ENCODE peak calls at places on chromosomes 12 and 14, in ten cellular contexts. One of them, this sample, is unnamed.

GRCh38 chr12:15154108-15154507 is 67.1 kb downstream of the RERG start:
- DNase-seq in T-helper 9 cell: no peak
- DNase-seq in NCI-H1092 treated with DMSO at 0.1 percent for 48 hours: no peak
- DNase-seq in EL: no peak
- DNase-seq in GM13976: no peak
- DNase-seq in activated T-helper 1 cell treated with anti-CD3 and anti-CD28 coated beads, Interleukin-12 subunit alpha, Interleukin-12 subunit beta, Interleukin-2, Interleukin-4 antibody, amounts not matched to agents 30 ng/mL and 10 ng/mL and 1 ng/mL, durations not matched to agents 14 hours and 24 hours and 36 hours: no peak
- DNase-seq in effector CD8-positive, alpha-beta T cell: no peak
- DNase-seq in globus pallidus: no peak
- DNase-seq in HuH-7.5: no peak
- DNase-seq in mesenchymal stem cell: no peak
- DNase-seq in this sample: no peak

GRCh38 chr12:112164326-112164660 is 38.9 kb downstream of the TRAFD1 start:
- DNase-seq in T-helper 9 cell: no peak
- DNase-seq in NCI-H1092 treated with DMSO at 0.1 percent for 48 hours: no peak
- DNase-seq in EL: no peak
- DNase-seq in GM13976: no peak
- DNase-seq in activated T-helper 1 cell treated with anti-CD3 and anti-CD28 coated beads, Interleukin-12 subunit alpha, Interleukin-12 subunit beta, Interleukin-2, Interleukin-4 antibody, amounts not matched to agents 30 ng/mL and 10 ng/mL and 1 ng/mL, durations not matched to agents 14 hours and 24 hours and 36 hours: no peak
- DNase-seq in effector CD8-positive, alpha-beta T cell: no peak
- DNase-seq in globus pallidus: no peak
- DNase-seq in HuH-7.5: no peak
- DNase-seq in mesenchymal stem cell: no peak
- DNase-seq in this sample: no peak

GRCh38 chr12:23098110-23099049 is 473.4 kb downstream of the ETNK1 start:
- DNase-seq in T-helper 9 cell: no peak
- DNase-seq in NCI-H1092 treated with DMSO at 0.1 percent for 48 hours: peak; percentile 20
- DNase-seq in EL: no peak
- DNase-seq in GM13976: no peak
- DNase-seq in activated T-helper 1 cell treated with anti-CD3 and anti-CD28 coated beads, Interleukin-12 subunit alpha, Interleukin-12 subunit beta, Interleukin-2, Interleukin-4 antibody, amounts not matched to agents 30 ng/mL and 10 ng/mL and 1 ng/mL, durations not matched to agents 14 hours and 24 hours and 36 hours: no peak
- DNase-seq in effector CD8-positive, alpha-beta T cell: no peak
- DNase-seq in globus pallidus: no peak
- DNase-seq in HuH-7.5: no peak
- DNase-seq in mesenchymal stem cell: no peak
- DNase-seq in this sample: no peak

GRCh38 chr12:1523558-1524050 is 70.8 kb downstream of the FBXL14 start:
- DNase-seq in T-helper 9 cell: no peak
- DNase-seq in NCI-H1092 treated with DMSO at 0.1 percent for 48 hours: no peak
- DNase-seq in EL: no peak
- DNase-seq in GM13976: no peak
- DNase-seq in activated T-helper 1 cell treated with anti-CD3 and anti-CD28 coated beads, Interleukin-12 subunit alpha, Interleukin-12 subunit beta, Interleukin-2, Interleukin-4 antibody, amounts not matched to agents 30 ng/mL and 10 ng/mL and 1 ng/mL, durations not matched to agents 14 hours and 24 hours and 36 hours: no peak
- DNase-seq in effector CD8-positive, alpha-beta T cell: no peak
- DNase-seq in globus pallidus: no peak
- DNase-seq in HuH-7.5: no peak
- DNase-seq in mesenchymal stem cell: no peak
- DNase-seq in this sample: no peak

GRCh38 chr12:6963741-6964446 is 6.6 kb downstream of the PHB2 start:
- DNase-seq in T-helper 9 cell: no peak
- DNase-seq in NCI-H1092 treated with DMSO at 0.1 percent for 48 hours: no peak
- DNase-seq in EL: no peak
- DNase-seq in GM13976: no peak
- DNase-seq in activated T-helper 1 cell treated with anti-CD3 and anti-CD28 coated beads, Interleukin-12 subunit alpha, Interleukin-12 subunit beta, Interleukin-2, Interleukin-4 antibody, amounts not matched to agents 30 ng/mL and 10 ng/mL and 1 ng/mL, durations not matched to agents 14 hours and 24 hours and 36 hours: no peak
- DNase-seq in effector CD8-positive, alpha-beta T cell: no peak
- DNase-seq in globus pallidus: no peak
- DNase-seq in HuH-7.5: no peak
- DNase-seq in mesenchymal stem cell: no peak
- DNase-seq in this sample: no peak

GRCh38 chr12:65685514-65685913 is 138.8 kb upstream of the HMGA2 start:
- DNase-seq in T-helper 9 cell: no peak
- DNase-seq in NCI-H1092 treated with DMSO at 0.1 percent for 48 hours: no peak
- DNase-seq in EL: peak; percentile 63
- DNase-seq in GM13976: peak; percentile 11
- DNase-seq in activated T-helper 1 cell treated with anti-CD3 and anti-CD28 coated beads, Interleukin-12 subunit alpha, Interleukin-12 subunit beta, Interleukin-2, Interleukin-4 antibody, amounts not matched to agents 30 ng/mL and 10 ng/mL and 1 ng/mL, durations not matched to agents 14 hours and 24 hours and 36 hours: no peak
- DNase-seq in effector CD8-positive, alpha-beta T cell: no peak
- DNase-seq in globus pallidus: peak; percentile 2
- DNase-seq in HuH-7.5: no peak
- DNase-seq in mesenchymal stem cell: peak; percentile 40
- DNase-seq in this sample: no peak

GRCh38 chr14:63269561-63270225 is 49.0 kb downstream of the GPHB5 start:
- DNase-seq in T-helper 9 cell: no peak
- DNase-seq in NCI-H1092 treated with DMSO at 0.1 percent for 48 hours: no peak
- DNase-seq in EL: no peak
- DNase-seq in GM13976: no peak
- DNase-seq in activated T-helper 1 cell treated with anti-CD3 and anti-CD28 coated beads, Interleukin-12 subunit alpha, Interleukin-12 subunit beta, Interleukin-2, Interleukin-4 antibody, amounts not matched to agents 30 ng/mL and 10 ng/mL and 1 ng/mL, durations not matched to agents 14 hours and 24 hours and 36 hours: no peak
- DNase-seq in effector CD8-positive, alpha-beta T cell: no peak
- DNase-seq in globus pallidus: no peak
- DNase-seq in HuH-7.5: no peak
- DNase-seq in mesenchymal stem cell: no peak
- DNase-seq in this sample: no peak

GRCh38 chr12:117603316-117604113 is 242.1 kb upstream of the NOS1 start:
- DNase-seq in T-helper 9 cell: no peak
- DNase-seq in NCI-H1092 treated with DMSO at 0.1 percent for 48 hours: no peak
- DNase-seq in EL: no peak
- DNase-seq in GM13976: no peak
- DNase-seq in activated T-helper 1 cell treated with anti-CD3 and anti-CD28 coated beads, Interleukin-12 subunit alpha, Interleukin-12 subunit beta, Interleukin-2, Interleukin-4 antibody, amounts not matched to agents 30 ng/mL and 10 ng/mL and 1 ng/mL, durations not matched to agents 14 hours and 24 hours and 36 hours: no peak
- DNase-seq in effector CD8-positive, alpha-beta T cell: no peak
- DNase-seq in globus pallidus: no peak
- DNase-seq in HuH-7.5: no peak
- DNase-seq in mesenchymal stem cell: no peak
- DNase-seq in this sample: no peak

GRCh38 chr14:73935666-73936065 is 14.2 kb downstream of the FAM161B start:
- DNase-seq in T-helper 9 cell: no peak
- DNase-seq in NCI-H1092 treated with DMSO at 0.1 percent for 48 hours: no peak
- DNase-seq in EL: no peak
- DNase-seq in GM13976: no peak
- DNase-seq in activated T-helper 1 cell treated with anti-CD3 and anti-CD28 coated beads, Interleukin-12 subunit alpha, Interleukin-12 subunit beta, Interleukin-2, Interleukin-4 antibody, amounts not matched to agents 30 ng/mL and 10 ng/mL and 1 ng/mL, durations not matched to agents 14 hours and 24 hours and 36 hours: no peak
- DNase-seq in effector CD8-positive, alpha-beta T cell: no peak
- DNase-seq in globus pallidus: no peak
- DNase-seq in HuH-7.5: peak; percentile 19
- DNase-seq in mesenchymal stem cell: peak; percentile 18
- DNase-seq in this sample: no peak

GRCh38 chr12:117590999-117591398 is 229.6 kb upstream of the NOS1 start:
- DNase-seq in T-helper 9 cell: no peak
- DNase-seq in NCI-H1092 treated with DMSO at 0.1 percent for 48 hours: no peak
- DNase-seq in EL: no peak
- DNase-seq in GM13976: no peak
- DNase-seq in activated T-helper 1 cell treated with anti-CD3 and anti-CD28 coated beads, Interleukin-12 subunit alpha, Interleukin-12 subunit beta, Interleukin-2, Interleukin-4 antibody, amounts not matched to agents 30 ng/mL and 10 ng/mL and 1 ng/mL, durations not matched to agents 14 hours and 24 hours and 36 hours: no peak
- DNase-seq in effector CD8-positive, alpha-beta T cell: no peak
- DNase-seq in globus pallidus: no peak
- DNase-seq in HuH-7.5: no peak
- DNase-seq in mesenchymal stem cell: no peak
- DNase-seq in this sample: no peak

GRCh38 chr14:20302042-20302761 is 3.5 kb downstream of the TTC5 start:
- DNase-seq in T-helper 9 cell: no peak
- DNase-seq in NCI-H1092 treated with DMSO at 0.1 percent for 48 hours: no peak
- DNase-seq in EL: peak; percentile 49
- DNase-seq in GM13976: no peak
- DNase-seq in activated T-helper 1 cell treated with anti-CD3 and anti-CD28 coated beads, Interleukin-12 subunit alpha, Interleukin-12 subunit beta, Interleukin-2, Interleukin-4 antibody, amounts not matched to agents 30 ng/mL and 10 ng/mL and 1 ng/mL, durations not matched to agents 14 hours and 24 hours and 36 hours: no peak
- DNase-seq in effector CD8-positive, alpha-beta T cell: no peak
- DNase-seq in globus pallidus: no peak
- DNase-seq in HuH-7.5: no peak
- DNase-seq in mesenchymal stem cell: peak; percentile 50
- DNase-seq in this sample: no peak

GRCh38 chr12:21818627-21819026 is 44.1 kb upstream of the KCNJ8 start:
- DNase-seq in T-helper 9 cell: no peak
- DNase-seq in NCI-H1092 treated with DMSO at 0.1 percent for 48 hours: no peak
- DNase-seq in EL: peak; percentile 6
- DNase-seq in GM13976: no peak
- DNase-seq in activated T-helper 1 cell treated with anti-CD3 and anti-CD28 coated beads, Interleukin-12 subunit alpha, Interleukin-12 subunit beta, Interleukin-2, Interleukin-4 antibody, amounts not matched to agents 30 ng/mL and 10 ng/mL and 1 ng/mL, durations not matched to agents 14 hours and 24 hours and 36 hours: no peak
- DNase-seq in effector CD8-positive, alpha-beta T cell: no peak
- DNase-seq in globus pallidus: no peak
- DNase-seq in HuH-7.5: no peak
- DNase-seq in mesenchymal stem cell: no peak
- DNase-seq in this sample: no peak

GRCh38 chr14:50340945-50341344 is 28.8 kb downstream of the DMAC2L start:
- DNase-seq in T-helper 9 cell: no peak
- DNase-seq in NCI-H1092 treated with DMSO at 0.1 percent for 48 hours: no peak
- DNase-seq in EL: no peak
- DNase-seq in GM13976: no peak
- DNase-seq in activated T-helper 1 cell treated with anti-CD3 and anti-CD28 coated beads, Interleukin-12 subunit alpha, Interleukin-12 subunit beta, Interleukin-2, Interleukin-4 antibody, amounts not matched to agents 30 ng/mL and 10 ng/mL and 1 ng/mL, durations not matched to agents 14 hours and 24 hours and 36 hours: no peak
- DNase-seq in effector CD8-positive, alpha-beta T cell: no peak
- DNase-seq in globus pallidus: no peak
- DNase-seq in HuH-7.5: no peak
- DNase-seq in mesenchymal stem cell: no peak
- DNase-seq in this sample: no peak

GRCh38 chr12:128314611-128315010 is 47.6 kb downstream of the TMEM132C start:
- DNase-seq in T-helper 9 cell: no peak
- DNase-seq in NCI-H1092 treated with DMSO at 0.1 percent for 48 hours: no peak
- DNase-seq in EL: no peak
- DNase-seq in GM13976: no peak
- DNase-seq in activated T-helper 1 cell treated with anti-CD3 and anti-CD28 coated beads, Interleukin-12 subunit alpha, Interleukin-12 subunit beta, Interleukin-2, Interleukin-4 antibody, amounts not matched to agents 30 ng/mL and 10 ng/mL and 1 ng/mL, durations not matched to agents 14 hours and 24 hours and 36 hours: no peak
- DNase-seq in effector CD8-positive, alpha-beta T cell: no peak
- DNase-seq in globus pallidus: peak; percentile 80
- DNase-seq in HuH-7.5: no peak
- DNase-seq in mesenchymal stem cell: no peak
- DNase-seq in this sample: no peak

GRCh38 chr14:103597623-103598372 is 31.2 kb upstream of the KLC1 start:
- DNase-seq in T-helper 9 cell: no peak
- DNase-seq in NCI-H1092 treated with DMSO at 0.1 percent for 48 hours: no peak
- DNase-seq in EL: peak; percentile 91
- DNase-seq in GM13976: no peak
- DNase-seq in activated T-helper 1 cell treated with anti-CD3 and anti-CD28 coated beads, Interleukin-12 subunit alpha, Interleukin-12 subunit beta, Interleukin-2, Interleukin-4 antibody, amounts not matched to agents 30 ng/mL and 10 ng/mL and 1 ng/mL, durations not matched to agents 14 hours and 24 hours and 36 hours: no peak
- DNase-seq in effector CD8-positive, alpha-beta T cell: no peak
- DNase-seq in globus pallidus: no peak
- DNase-seq in HuH-7.5: no peak
- DNase-seq in mesenchymal stem cell: peak; percentile 87
- DNase-seq in this sample: no peak

GRCh38 chr12:52992699-52993557 is 13.3 kb upstream of the EIF4B start:
- DNase-seq in T-helper 9 cell: no peak
- DNase-seq in NCI-H1092 treated with DMSO at 0.1 percent for 48 hours: no peak
- DNase-seq in EL: peak; percentile 71
- DNase-seq in GM13976: no peak
- DNase-seq in activated T-helper 1 cell treated with anti-CD3 and anti-CD28 coated beads, Interleukin-12 subunit alpha, Interleukin-12 subunit beta, Interleukin-2, Interleukin-4 antibody, amounts not matched to agents 30 ng/mL and 10 ng/mL and 1 ng/mL, durations not matched to agents 14 hours and 24 hours and 36 hours: no peak
- DNase-seq in effector CD8-positive, alpha-beta T cell: no peak
- DNase-seq in globus pallidus: no peak
- DNase-seq in HuH-7.5: no peak
- DNase-seq in mesenchymal stem cell: peak; percentile 54
- DNase-seq in this sample: no peak

GRCh38 chr12:26651566-26652188 is 181.3 kb downstream of the ITPR2 start:
- DNase-seq in T-helper 9 cell: peak; percentile 3
- DNase-seq in NCI-H1092 treated with DMSO at 0.1 percent for 48 hours: peak; percentile 21
- DNase-seq in EL: peak; percentile 72
- DNase-seq in GM13976: peak; percentile 47
- DNase-seq in activated T-helper 1 cell treated with anti-CD3 and anti-CD28 coated beads, Interleukin-12 subunit alpha, Interleukin-12 subunit beta, Interleukin-2, Interleukin-4 antibody, amounts not matched to agents 30 ng/mL and 10 ng/mL and 1 ng/mL, durations not matched to agents 14 hours and 24 hours and 36 hours: peak; percentile 14
- DNase-seq in effector CD8-positive, alpha-beta T cell: no peak
- DNase-seq in globus pallidus: peak; percentile 81
- DNase-seq in HuH-7.5: peak; percentile 68
- DNase-seq in mesenchymal stem cell: peak; percentile 79
- DNase-seq in this sample: peak; percentile 2

GRCh38 chr12:3432176-3432742 is 58.7 kb upstream of the PRMT8 start:
- DNase-seq in T-helper 9 cell: no peak
- DNase-seq in NCI-H1092 treated with DMSO at 0.1 percent for 48 hours: no peak
- DNase-seq in EL: peak; percentile 7
- DNase-seq in GM13976: no peak
- DNase-seq in activated T-helper 1 cell treated with anti-CD3 and anti-CD28 coated beads, Interleukin-12 subunit alpha, Interleukin-12 subunit beta, Interleukin-2, Interleukin-4 antibody, amounts not matched to agents 30 ng/mL and 10 ng/mL and 1 ng/mL, durations not matched to agents 14 hours and 24 hours and 36 hours: no peak
- DNase-seq in effector CD8-positive, alpha-beta T cell: no peak
- DNase-seq in globus pallidus: no peak
- DNase-seq in HuH-7.5: no peak
- DNase-seq in mesenchymal stem cell: no peak
- DNase-seq in this sample: no peak

GRCh38 chr12:115709410-115710065 is 568.0 kb downstream of the MED13L start:
- DNase-seq in T-helper 9 cell: no peak
- DNase-seq in NCI-H1092 treated with DMSO at 0.1 percent for 48 hours: peak; percentile 82
- DNase-seq in EL: no peak
- DNase-seq in GM13976: no peak
- DNase-seq in activated T-helper 1 cell treated with anti-CD3 and anti-CD28 coated beads, Interleukin-12 subunit alpha, Interleukin-12 subunit beta, Interleukin-2, Interleukin-4 antibody, amounts not matched to agents 30 ng/mL and 10 ng/mL and 1 ng/mL, durations not matched to agents 14 hours and 24 hours and 36 hours: no peak
- DNase-seq in effector CD8-positive, alpha-beta T cell: no peak
- DNase-seq in globus pallidus: no peak
- DNase-seq in HuH-7.5: no peak
- DNase-seq in mesenchymal stem cell: no peak
- DNase-seq in this sample: no peak

GRCh38 chr12:32454866-32455265 is 55.5 kb downstream of the FGD4 start:
- DNase-seq in T-helper 9 cell: no peak
- DNase-seq in NCI-H1092 treated with DMSO at 0.1 percent for 48 hours: no peak
- DNase-seq in EL: no peak
- DNase-seq in GM13976: no peak
- DNase-seq in activated T-helper 1 cell treated with anti-CD3 and anti-CD28 coated beads, Interleukin-12 subunit alpha, Interleukin-12 subunit beta, Interleukin-2, Interleukin-4 antibody, amounts not matched to agents 30 ng/mL and 10 ng/mL and 1 ng/mL, durations not matched to agents 14 hours and 24 hours and 36 hours: no peak
- DNase-seq in effector CD8-positive, alpha-beta T cell: no peak
- DNase-seq in globus pallidus: no peak
- DNase-seq in HuH-7.5: no peak
- DNase-seq in mesenchymal stem cell: peak; percentile 9
- DNase-seq in this sample: no peak

GRCh38 chr12:24499151-24500146 is 449.5 kb downstream of the BCAT1 start:
- DNase-seq in T-helper 9 cell: no peak
- DNase-seq in NCI-H1092 treated with DMSO at 0.1 percent for 48 hours: no peak
- DNase-seq in EL: peak; percentile 57
- DNase-seq in GM13976: no peak
- DNase-seq in activated T-helper 1 cell treated with anti-CD3 and anti-CD28 coated beads, Interleukin-12 subunit alpha, Interleukin-12 subunit beta, Interleukin-2, Interleukin-4 antibody, amounts not matched to agents 30 ng/mL and 10 ng/mL and 1 ng/mL, durations not matched to agents 14 hours and 24 hours and 36 hours: no peak
- DNase-seq in effector CD8-positive, alpha-beta T cell: no peak
- DNase-seq in globus pallidus: no peak
- DNase-seq in HuH-7.5: no peak
- DNase-seq in mesenchymal stem cell: peak; percentile 75
- DNase-seq in this sample: no peak

GRCh38 chr14:59333668-59334067 is 131.5 kb downstream of the GPR135 start:
- DNase-seq in T-helper 9 cell: no peak
- DNase-seq in NCI-H1092 treated with DMSO at 0.1 percent for 48 hours: no peak
- DNase-seq in EL: peak; percentile 73
- DNase-seq in GM13976: no peak
- DNase-seq in activated T-helper 1 cell treated with anti-CD3 and anti-CD28 coated beads, Interleukin-12 subunit alpha, Interleukin-12 subunit beta, Interleukin-2, Interleukin-4 antibody, amounts not matched to agents 30 ng/mL and 10 ng/mL and 1 ng/mL, durations not matched to agents 14 hours and 24 hours and 36 hours: no peak
- DNase-seq in effector CD8-positive, alpha-beta T cell: no peak
- DNase-seq in globus pallidus: peak; percentile 33
- DNase-seq in HuH-7.5: peak; percentile 26
- DNase-seq in mesenchymal stem cell: peak; percentile 98
- DNase-seq in this sample: no peak

GRCh38 chr14:77105118-77105517 is 7.1 kb downstream of the CIPC start:
- DNase-seq in T-helper 9 cell: no peak
- DNase-seq in NCI-H1092 treated with DMSO at 0.1 percent for 48 hours: peak; percentile 47
- DNase-seq in EL: no peak
- DNase-seq in GM13976: no peak
- DNase-seq in activated T-helper 1 cell treated with anti-CD3 and anti-CD28 coated beads, Interleukin-12 subunit alpha, Interleukin-12 subunit beta, Interleukin-2, Interleukin-4 antibody, amounts not matched to agents 30 ng/mL and 10 ng/mL and 1 ng/mL, durations not matched to agents 14 hours and 24 hours and 36 hours: no peak
- DNase-seq in effector CD8-positive, alpha-beta T cell: no peak
- DNase-seq in globus pallidus: peak; percentile 96
- DNase-seq in HuH-7.5: no peak
- DNase-seq in mesenchymal stem cell: no peak
- DNase-seq in this sample: no peak

GRCh38 chr14:33914676-33915516 is 36.0 kb downstream of the EGLN3 start:
- DNase-seq in T-helper 9 cell: no peak
- DNase-seq in NCI-H1092 treated with DMSO at 0.1 percent for 48 hours: no peak
- DNase-seq in EL: peak; percentile 55
- DNase-seq in GM13976: no peak
- DNase-seq in activated T-helper 1 cell treated with anti-CD3 and anti-CD28 coated beads, Interleukin-12 subunit alpha, Interleukin-12 subunit beta, Interleukin-2, Interleukin-4 antibody, amounts not matched to agents 30 ng/mL and 10 ng/mL and 1 ng/mL, durations not matched to agents 14 hours and 24 hours and 36 hours: no peak
- DNase-seq in effector CD8-positive, alpha-beta T cell: no peak
- DNase-seq in globus pallidus: no peak
- DNase-seq in HuH-7.5: no peak
- DNase-seq in mesenchymal stem cell: peak; percentile 85
- DNase-seq in this sample: no peak

GRCh38 chr12:71135812-71136176 is 22.0 kb downstream of the TSPAN8 start:
- DNase-seq in T-helper 9 cell: no peak
- DNase-seq in NCI-H1092 treated with DMSO at 0.1 percent for 48 hours: no peak
- DNase-seq in EL: no peak
- DNase-seq in GM13976: no peak
- DNase-seq in activated T-helper 1 cell treated with anti-CD3 and anti-CD28 coated beads, Interleukin-12 subunit alpha, Interleukin-12 subunit beta, Interleukin-2, Interleukin-4 antibody, amounts not matched to agents 30 ng/mL and 10 ng/mL and 1 ng/mL, durations not matched to agents 14 hours and 24 hours and 36 hours: no peak
- DNase-seq in effector CD8-positive, alpha-beta T cell: no peak
- DNase-seq in globus pallidus: no peak
- DNase-seq in HuH-7.5: no peak
- DNase-seq in mesenchymal stem cell: no peak
- DNase-seq in this sample: no peak

GRCh38 chr12:41368006-41368405 is 179.9 kb downstream of the PDZRN4 start:
- DNase-seq in T-helper 9 cell: no peak
- DNase-seq in NCI-H1092 treated with DMSO at 0.1 percent for 48 hours: no peak
- DNase-seq in EL: peak; percentile 10
- DNase-seq in GM13976: no peak
- DNase-seq in activated T-helper 1 cell treated with anti-CD3 and anti-CD28 coated beads, Interleukin-12 subunit alpha, Interleukin-12 subunit beta, Interleukin-2, Interleukin-4 antibody, amounts not matched to agents 30 ng/mL and 10 ng/mL and 1 ng/mL, durations not matched to agents 14 hours and 24 hours and 36 hours: no peak
- DNase-seq in effector CD8-positive, alpha-beta T cell: no peak
- DNase-seq in globus pallidus: no peak
- DNase-seq in HuH-7.5: no peak
- DNase-seq in mesenchymal stem cell: no peak
- DNase-seq in this sample: no peak

GRCh38 chr14:89405712-89406111 is 11.3 kb downstream of the FOXN3 start:
- DNase-seq in T-helper 9 cell: no peak
- DNase-seq in NCI-H1092 treated with DMSO at 0.1 percent for 48 hours: no peak
- DNase-seq in EL: no peak
- DNase-seq in GM13976: no peak
- DNase-seq in activated T-helper 1 cell treated with anti-CD3 and anti-CD28 coated beads, Interleukin-12 subunit alpha, Interleukin-12 subunit beta, Interleukin-2, Interleukin-4 antibody, amounts not matched to agents 30 ng/mL and 10 ng/mL and 1 ng/mL, durations not matched to agents 14 hours and 24 hours and 36 hours: no peak
- DNase-seq in effector CD8-positive, alpha-beta T cell: no peak
- DNase-seq in globus pallidus: no peak
- DNase-seq in HuH-7.5: no peak
- DNase-seq in mesenchymal stem cell: no peak
- DNase-seq in this sample: no peak

GRCh38 chr12:62660763-62661162 is 194.1 kb downstream of the MON2 start:
- DNase-seq in T-helper 9 cell: no peak
- DNase-seq in NCI-H1092 treated with DMSO at 0.1 percent for 48 hours: no peak
- DNase-seq in EL: peak; percentile 85
- DNase-seq in GM13976: no peak
- DNase-seq in activated T-helper 1 cell treated with anti-CD3 and anti-CD28 coated beads, Interleukin-12 subunit alpha, Interleukin-12 subunit beta, Interleukin-2, Interleukin-4 antibody, amounts not matched to agents 30 ng/mL and 10 ng/mL and 1 ng/mL, durations not matched to agents 14 hours and 24 hours and 36 hours: no peak
- DNase-seq in effector CD8-positive, alpha-beta T cell: no peak
- DNase-seq in globus pallidus: no peak
- DNase-seq in HuH-7.5: no peak
- DNase-seq in mesenchymal stem cell: no peak
- DNase-seq in this sample: no peak

This sample was measured in stimulated activated CD8-positive, alpha-beta memory T cell treated with anti-CD3 and anti-CD28 coated beads, Interleukin-7, amount 100 ng/mL, for 24 hours.